ENCODE peak calls at places on chromosomes 13 and 19, in six cellular contexts. P, C, T, Z, G and H are unnamed samples.

GRCh38 chr19:39406656-39407393 is at the start of gene ZFP36:
- DNase-seq in C (peak; percentile 98), G (no peak), Z (peak; percentile 98), T (peak; percentile 84), P (peak; percentile 97), H (peak; percentile 92)

GRCh38 chr19:3849092-3849491 is 19.7 kb downstream of the ZFR2 start:
- DNase-seq in T (peak; percentile 81), C (no peak), P (no peak), Z (no peak), G (no peak), H (no peak)

GRCh38 chr13:75789451-75790197 is 153.5 kb downstream of the LMO7 start:
- DNase-seq in T (no peak), P (no peak), C (no peak), Z (no peak), G (no peak), H (no peak)

GRCh38 chr13:33052446-33052845 is 36.2 kb downstream of the KL start:
- DNase-seq in C (no peak), Z (no peak), G (no peak), P (no peak), T (no peak), H (no peak)

GRCh38 chr19:14475251-14476073 is at the start of gene PTGER1:
- DNase-seq in P (no peak), C (peak; percentile 88), G (no peak), Z (no peak), T (peak; percentile 67), H (no peak)

GRCh38 chr19:37874784-37875183 is 31.6 kb downstream of the WDR87 start:
- DNase-seq in T (no peak), C (no peak), Z (no peak), P (no peak), G (no peak), H (no peak)

GRCh38 chr13:37985281-37985680 is 115.7 kb upstream of the TRPC4 start:
- DNase-seq in G (no peak), Z (no peak), C (no peak), T (no peak), P (no peak), H (no peak)

GRCh38 chr13:31686660-31687430 is 52.5 kb upstream of the RXFP2 start:
- DNase-seq in T (no peak), G (no peak), P (no peak), C (no peak), Z (no peak), H (no peak)

GRCh38 chr13:102800145-102801041 is 1.5 kb downstream of the BIVM start:
- DNase-seq in G (no peak), T (peak; percentile 83), Z (peak; percentile 89), C (peak; percentile 97), P (peak; percentile 90), H (peak; percentile 63)

GRCh38 chr19:51887522-51888498 is at the start of gene ZNF577:
- DNase-seq in C (peak; percentile 93), G (no peak), Z (peak; percentile 94), T (no peak), P (peak; percentile 92), H (peak; percentile 89)

GRCh38 chr13:110942248-110942981 is 27.5 kb upstream of the ANKRD10 start:
- DNase-seq in G (peak; percentile 64), P (no peak), T (no peak), Z (no peak), C (no peak), H (no peak)

GRCh38 chr19:2887391-2887914 is 13.3 kb upstream of the ZNF57 start:
- DNase-seq in P (no peak), T (peak; percentile 71), G (no peak), Z (no peak), C (no peak), H (peak; percentile 39)

GRCh38 chr13:46983881-46984280 is 87.0 kb upstream of the HTR2A start:
- DNase-seq in C (no peak), G (peak; percentile 82), P (no peak), T (no peak), Z (no peak), H (no peak)

GRCh38 chr13:30037766-30038165 is 187.3 kb upstream of the UBL3 start:
- DNase-seq in P (no peak), T (no peak), G (no peak), Z (no peak), C (no peak), H (no peak)

GRCh38 chr19:15836595-15837398 is 21.3 kb upstream of the OR10H1 start:
- DNase-seq in P (peak; percentile 99), G (peak; percentile 61), C (peak; percentile 96), T (peak; percentile 98), Z (peak; percentile 99), H (peak; percentile 98)

GRCh38 chr19:33671211-33671610 is 49.5 kb downstream of the CHST8 start:
- DNase-seq in P (no peak), T (no peak), C (no peak), G (no peak), Z (no peak), H (no peak)

GRCh38 chr13:80137994-80138393 is 202.9 kb downstream of the SPRY2 start:
- DNase-seq in G (no peak), Z (no peak), P (no peak), T (no peak), C (no peak), H (no peak)

GRCh38 chr13:80131204-80131603 is 209.7 kb downstream of the SPRY2 start:
- DNase-seq in T (no peak), C (peak; percentile 49), Z (peak; percentile 80), P (peak; percentile 80), G (no peak), H (no peak)

GRCh38 chr13:80133631-80134083 is 207.3 kb downstream of the SPRY2 start:
- DNase-seq in Z (no peak), T (no peak), P (no peak), G (no peak), C (no peak), H (no peak)

GRCh38 chr13:80134360-80134759 is 206.6 kb downstream of the SPRY2 start:
- DNase-seq in G (no peak), C (no peak), P (no peak), Z (no peak), T (no peak), H (no peak)

GRCh38 chr13:80132741-80133601 is 208.0 kb downstream of the SPRY2 start:
- DNase-seq in G (no peak), Z (peak; percentile 70), C (no peak), T (no peak), P (no peak), H (peak; percentile 49)
- TF ChIP-seq POLR2AphosphoS5 in G (no peak), Z (peak; percentile 46), C (peak; percentile 86), T (no peak), P (no peak), H (peak; percentile 45)

DNA sequence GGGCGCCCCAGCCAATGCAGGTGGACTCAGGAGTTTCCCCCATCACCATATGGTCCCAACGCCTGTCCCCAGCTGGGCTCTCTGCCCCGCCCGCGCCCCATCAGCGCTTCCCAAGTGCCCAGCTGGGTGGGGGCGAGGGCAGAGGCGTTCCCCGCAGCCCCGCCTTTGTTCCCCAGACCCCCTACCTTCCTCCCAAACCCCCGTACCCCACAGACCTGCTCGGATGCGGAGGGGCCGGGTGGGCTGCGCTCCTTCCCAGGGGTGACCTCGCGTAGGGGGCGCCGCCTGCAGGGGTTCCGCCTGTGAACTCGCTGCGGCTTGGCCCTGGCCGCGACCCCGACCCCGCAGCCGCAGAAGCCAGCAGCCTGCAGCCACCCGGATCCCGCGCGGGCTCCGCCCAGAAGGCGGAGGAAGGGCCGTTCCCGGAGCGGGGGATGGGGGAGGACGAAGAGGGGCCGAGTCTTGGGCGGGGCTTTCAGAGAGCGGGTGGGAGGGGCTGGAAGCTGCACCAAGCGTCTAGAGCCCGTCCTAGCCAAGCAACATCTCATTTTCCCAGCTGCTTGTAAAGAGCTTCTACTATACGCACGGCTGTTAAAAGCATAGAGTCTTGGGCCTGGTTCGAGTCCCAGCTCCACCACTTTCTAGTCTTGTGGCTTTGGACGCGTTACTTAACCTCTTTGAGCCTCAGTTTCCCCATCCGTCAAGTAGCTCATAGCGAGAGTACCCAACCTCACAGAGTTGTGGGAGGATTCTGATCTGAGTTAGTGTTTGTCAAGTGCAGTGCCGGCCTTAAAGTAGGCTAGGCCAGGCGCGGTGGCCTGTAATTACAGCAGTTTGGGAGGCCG is at the start of gene RAB3D:
- DNase-seq in P (peak; percentile 94), Z (peak; percentile 98), G (peak; percentile 50), C (peak; percentile 95), T (peak; percentile 94), H (peak; percentile 93)
- H3K27ac ChIP-seq in P (peak within 1 kb of the TSS; percentile 83), Z (peak within 1 kb of the TSS; percentile 90), G (peak within 1 kb of the TSS; percentile 45), C (peak within 1 kb of the TSS; percentile 74), T (no peak within 1 kb of the TSS), H (peak within 1 kb of the TSS; percentile 87)

DNA sequence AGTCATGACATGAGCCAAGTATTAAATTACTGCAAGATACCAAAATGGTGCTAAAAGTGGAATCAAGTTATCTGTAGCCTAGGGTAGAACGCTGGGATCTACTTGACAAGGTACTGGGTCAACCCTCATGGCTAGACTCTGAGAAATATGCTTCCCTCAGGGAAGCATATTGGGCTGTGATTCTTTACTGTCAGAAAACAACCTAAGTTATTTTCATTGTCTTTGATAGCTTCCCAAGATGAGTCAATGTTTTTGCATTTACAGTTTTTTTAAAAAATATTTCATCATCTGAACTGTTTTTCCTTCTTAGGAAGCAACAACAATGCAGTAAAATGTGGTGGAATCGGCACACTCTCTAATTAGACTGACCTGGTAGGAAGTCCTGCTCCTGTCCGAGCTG is 218.0 kb downstream of the RGCC start:
- DNase-seq in P (no peak), C (no peak), T (no peak), Z (no peak), G (no peak), H (no peak)
- H3K4me3 ChIP-seq in P (no peak overlapping the region), C (no peak overlapping the region), T (no peak overlapping the region), Z (no peak overlapping the region), G (no peak overlapping the region), H (no peak overlapping the region)

GRCh38 chr19:5904302-5905071 is at the start of gene VMAC:
- DNase-seq in G (peak; percentile 100), T (peak; percentile 100), P (peak; percentile 100), Z (peak; percentile 100), C (peak; percentile 100), H (peak; percentile 100)

GRCh38 chr19:5905072-5905778 is 553 bp downstream of the VMAC start:
- DNase-seq in Z (no peak), P (no peak), G (no peak), T (no peak), C (no peak), H (no peak)

GRCh38 chr19:5903054-5903501 is 512 bp downstream of the NDUFA11 start:
- DNase-seq in Z (no peak), T (peak; percentile 56), P (no peak), C (no peak), G (no peak), H (no peak)

GRCh38 chr19:5900976-5901375 is 2.6 kb downstream of the NDUFA11 start:
- DNase-seq in C (no peak), T (no peak), Z (no peak), G (no peak), P (no peak), H (no peak)

DNA sequence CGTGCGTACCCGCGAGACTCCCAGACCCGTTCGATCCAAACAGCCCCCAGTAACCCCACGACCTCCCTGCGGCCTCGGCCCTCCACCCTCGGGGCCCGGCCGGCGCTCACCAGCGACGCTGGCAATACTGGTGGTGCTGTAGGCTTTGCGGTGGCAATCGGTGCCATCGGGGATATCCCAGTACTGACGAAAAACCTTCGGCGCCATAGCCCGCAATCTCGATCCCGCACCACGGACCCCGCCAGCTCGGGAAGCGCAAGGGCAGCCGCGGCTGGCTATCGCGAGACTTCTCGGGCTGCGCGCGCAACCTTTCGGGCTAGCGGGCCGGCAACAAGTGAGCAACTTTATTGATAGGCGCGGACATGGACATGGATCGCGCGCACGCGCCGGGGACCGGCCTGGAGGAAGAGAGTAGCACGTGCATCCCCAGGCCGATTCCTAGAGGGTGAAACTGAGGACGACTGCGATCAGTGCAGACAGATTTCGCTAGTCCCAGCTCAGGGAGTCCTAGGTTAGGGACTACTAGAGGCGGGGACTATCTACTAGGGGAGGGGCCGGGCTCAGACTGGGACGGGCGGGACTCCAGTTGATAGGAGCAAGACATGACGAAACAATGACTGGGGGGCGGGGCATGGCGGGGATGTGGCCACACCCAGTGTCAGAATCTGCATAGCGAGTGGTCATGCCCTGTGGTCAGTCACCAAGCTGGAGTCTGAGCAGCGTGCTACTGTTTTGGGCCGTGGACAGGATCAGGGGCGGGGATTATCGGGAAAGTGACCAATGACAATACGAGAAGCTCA is at the start of gene NDUFA11:
- DNase-seq in C (peak; percentile 100), G (no peak), T (peak; percentile 97), Z (peak; percentile 100), P (peak; percentile 100), H (peak; percentile 98)
- TF ChIP-seq POLR2AphosphoS5 in C (peak; percentile 86), G (peak; percentile 88), T (peak; percentile 23), Z (peak; percentile 95), P (peak; percentile 81), H (peak; percentile 97)